ENCODE peak calls at places on chromosomes 12 and 14, in six cellular contexts. L is endothelial cell; I is Calu3; K is stimulated activated CD4-positive, alpha-beta T cell treated with anti-CD3 and anti-CD28 coated beads, Interleukin-4, amount 100 ng/mL, for 4 hours; S is activated CD4-positive, alpha-beta T cell treated with anti-CD3 and anti-CD28 coated beads, Interleukin-2, amount 50 U/mL, for 24 hours; M is M059J. H is an unnamed sample.

GRCh38 chr12:4738541-4738940 is 18.3 kb downstream of the GALNT8 start:
- DNase-seq in L (no peak), I (no peak), K (no peak), S (no peak), M (no peak), H (no peak)

GRCh38 chr14:69333791-69334337 is 64.2 kb downstream of the ERH start:
- DNase-seq in L (no peak), I (no peak), K (no peak), S (no peak), M (no peak), H (no peak)

GRCh38 chr12:78719721-78720120 is 144.9 kb upstream of the SYT1 start:
- DNase-seq in L (no peak), I (no peak), K (no peak), S (no peak), M (peak), H (no peak)

GRCh38 chr12:100061814-100062213 is 77.1 kb upstream of the ANKS1B start:
- DNase-seq in L (no peak), I (no peak), K (no peak), S (no peak), M (no peak), H (no peak)

GRCh38 chr12:27866382-27867101 is 86.5 kb upstream of the MANSC4 start:
- DNase-seq in L (no peak), I (no peak), K (no peak), S (no peak), M (peak), H (no peak)

GRCh38 chr14:104246401-104247335 is 108.3 kb downstream of the KIF26A start:
- DNase-seq in L (no peak), I (no peak), K (no peak), S (no peak), M (no peak), H (no peak)

GRCh38 chr12:48786591-48787544 is 2.0 kb downstream of the ADCY6 start:
- DNase-seq in L (no peak), I (no peak), K (no peak), S (no peak), M (no peak), H (no peak)

GRCh38 chr12:66647034-66647691 is 31.7 kb downstream of the GRIP1 start:
- DNase-seq in L (no peak), I (peak), K (no peak), S (no peak), M (peak), H (no peak)

GRCh38 chr14:80809663-80810062 is 131.9 kb downstream of the CEP128 start:
- DNase-seq in L (no peak), I (no peak), K (no peak), S (no peak), M (no peak), H (no peak)

GRCh38 chr12:52209321-52209720 is 17.5 kb upstream of the KRT80 start:
- DNase-seq in L (no peak), I (no peak), K (no peak), S (no peak), M (no peak), H (peak)